ENCODE peak calls at places on chromosome 1, in four cellular contexts. One of them, this sample, is unnamed.

GRCh38 chr1:27478098-27478497 is 11.9 kb downstream of the WASF2 start:
- DNase-seq in AG04450: no peak
- DNase-seq in A549: no peak
- DNase-seq in CD8-positive, alpha-beta T cell: no peak
- DNase-seq in this sample: no peak

GRCh38 chr1:30511106-30511505 is 212.3 kb downstream of the MATN1 start:
- DNase-seq in AG04450: no peak
- DNase-seq in CD8-positive, alpha-beta T cell: no peak
- DNase-seq in A549: no peak
- DNase-seq in this sample: no peak

GRCh38 chr1:204828352-204828850 is 42.3 kb upstream of the NFASC start:
- DNase-seq in A549: peak
- DNase-seq in AG04450: no peak
- DNase-seq in CD8-positive, alpha-beta T cell: no peak
- DNase-seq in this sample: peak

GRCh38 chr1:56444960-56445646 is 134.3 kb downstream of the PLPP3 start:
- DNase-seq in CD8-positive, alpha-beta T cell: no peak
- DNase-seq in A549: no peak
- DNase-seq in AG04450: no peak
- DNase-seq in this sample: no peak

GRCh38 chr1:9413877-9414213 is 121.2 kb downstream of the SPSB1 start:
- DNase-seq in AG04450: no peak
- DNase-seq in CD8-positive, alpha-beta T cell: no peak
- DNase-seq in A549: no peak
- DNase-seq in this sample: no peak

GRCh38 chr1:110155878-110156522 is 5.7 kb downstream of the SLC6A17 start:
- DNase-seq in AG04450: peak
- DNase-seq in CD8-positive, alpha-beta T cell: peak
- DNase-seq in A549: no peak
- DNase-seq in this sample: peak

GRCh38 chr1:115160728-115161127 is 71.4 kb upstream of the TSPAN2 start:
- DNase-seq in A549: no peak
- DNase-seq in CD8-positive, alpha-beta T cell: no peak
- DNase-seq in AG04450: no peak
- DNase-seq in this sample: no peak

GRCh38 chr1:167409183-167409582 is 109.1 kb downstream of the CD247 start:
- DNase-seq in AG04450: no peak
- DNase-seq in A549: peak
- DNase-seq in CD8-positive, alpha-beta T cell: no peak
- DNase-seq in this sample: no peak

GRCh38 chr1:200336111-200336845 is 73.6 kb downstream of the ZNF281 start:
- DNase-seq in AG04450: no peak
- DNase-seq in A549: peak
- DNase-seq in CD8-positive, alpha-beta T cell: no peak
- DNase-seq in this sample: peak

GRCh38 chr1:201648066-201648910 is 109.4 kb downstream of the NAV1 start:
- DNase-seq in CD8-positive, alpha-beta T cell: no peak
- DNase-seq in A549: peak
- DNase-seq in AG04450: no peak
- DNase-seq in this sample: peak

GRCh38 chr1:4109626-4109940 is 209.5 kb upstream of the C1orf174 start:
- DNase-seq in CD8-positive, alpha-beta T cell: no peak
- DNase-seq in AG04450: no peak
- DNase-seq in A549: no peak
- DNase-seq in this sample: no peak

GRCh38 chr1:30609336-30610280 is 113.8 kb downstream of the MATN1 start:
- DNase-seq in AG04450: no peak
- DNase-seq in A549: no peak
- DNase-seq in CD8-positive, alpha-beta T cell: peak
- DNase-seq in this sample: no peak

GRCh38 chr1:118388341-118388740 is 203.3 kb upstream of the SPAG17 start:
- DNase-seq in A549: no peak
- DNase-seq in CD8-positive, alpha-beta T cell: no peak
- DNase-seq in AG04450: no peak
- DNase-seq in this sample: peak

GRCh38 chr1:91546876-91547275 is 46.2 kb downstream of the CDC7 start:
- DNase-seq in AG04450: no peak
- DNase-seq in CD8-positive, alpha-beta T cell: no peak
- DNase-seq in A549: peak
- DNase-seq in this sample: no peak

GRCh38 chr1:89910780-89911179 is 84.1 kb upstream of the ZNF326 start:
- DNase-seq in A549: peak
- DNase-seq in CD8-positive, alpha-beta T cell: no peak
- DNase-seq in AG04450: peak
- DNase-seq in this sample: peak

GRCh38 chr1:155130272-155131006 is 2.8 kb downstream of the EFNA1 start:
- DNase-seq in CD8-positive, alpha-beta T cell: no peak
- DNase-seq in A549: no peak
- DNase-seq in AG04450: no peak
- DNase-seq in this sample: no peak
- H3K4me3 ChIP-seq in CD8-positive, alpha-beta T cell: no peak
- H3K4me3 ChIP-seq in A549: peak
- H3K4me3 ChIP-seq in AG04450: no peak
- H3K4me3 ChIP-seq in this sample: no peak

GRCh38 chr1:76682152-76682551 is 185.1 kb upstream of the ST6GALNAC5 start:
- DNase-seq in CD8-positive, alpha-beta T cell: no peak
- DNase-seq in A549: no peak
- DNase-seq in AG04450: no peak
- DNase-seq in this sample: no peak
- TF ChIP-seq CTCF in CD8-positive, alpha-beta T cell: no peak
- TF ChIP-seq CTCF in A549: no peak
- TF ChIP-seq CTCF in AG04450: no peak
- TF ChIP-seq CTCF in this sample: no peak

GRCh38 chr1:212039622-212040021 is 4.1 kb downstream of the DTL start:
- DNase-seq in AG04450: no peak
- DNase-seq in CD8-positive, alpha-beta T cell: no peak
- DNase-seq in A549: no peak
- DNase-seq in this sample: no peak
- H3K4me3 ChIP-seq in AG04450: no peak
- H3K4me3 ChIP-seq in CD8-positive, alpha-beta T cell: no peak
- H3K4me3 ChIP-seq in A549: no peak
- H3K4me3 ChIP-seq in this sample: no peak

GRCh38 chr1:13714851-13715250 is 14.9 kb downstream of the PRDM2 start:
- DNase-seq in A549: no peak
- DNase-seq in CD8-positive, alpha-beta T cell: no peak
- DNase-seq in AG04450: no peak
- DNase-seq in this sample: peak
- TF ChIP-seq CTCF in A549: no peak
- TF ChIP-seq CTCF in CD8-positive, alpha-beta T cell: peak
- TF ChIP-seq CTCF in AG04450: peak
- TF ChIP-seq CTCF in this sample: peak

GRCh38 chr1:247102381-247102780 is 1.8 kb downstream of the ZNF669 start:
- DNase-seq in CD8-positive, alpha-beta T cell: no peak
- DNase-seq in AG04450: no peak
- DNase-seq in A549: no peak
- DNase-seq in this sample: peak
- H3K4me3 ChIP-seq in CD8-positive, alpha-beta T cell: no peak
- H3K4me3 ChIP-seq in AG04450: peak
- H3K4me3 ChIP-seq in A549: no peak
- H3K4me3 ChIP-seq in this sample: no peak

DNA sequence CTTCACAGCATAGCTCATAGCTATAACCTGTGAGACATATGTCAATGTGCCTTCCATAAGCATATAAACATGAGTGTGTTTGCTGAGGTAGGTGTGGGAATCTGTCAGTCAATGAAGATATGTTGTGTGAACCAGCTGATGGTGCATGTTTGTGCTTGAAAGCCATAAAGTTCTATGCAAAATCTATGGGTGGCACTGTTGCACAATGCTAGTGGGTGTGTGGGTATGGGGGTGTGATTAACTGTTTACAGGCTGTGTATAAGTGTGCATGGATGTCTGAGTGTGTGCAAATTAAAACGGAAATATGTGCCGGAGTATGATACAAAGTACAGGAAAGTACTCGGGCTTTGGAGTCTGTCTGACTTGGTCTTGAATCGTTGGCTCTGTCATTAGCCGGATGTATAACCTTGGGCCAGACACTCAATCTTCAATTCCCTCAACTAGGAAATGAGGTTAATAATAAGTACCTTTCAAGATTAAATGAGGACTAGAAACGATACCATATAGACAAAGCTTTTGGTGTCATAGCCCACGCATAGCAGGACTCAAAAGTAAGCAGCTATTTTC is 926 bp upstream of the ATP2B4 start:
- DNase-seq in AG04450: no peak
- DNase-seq in CD8-positive, alpha-beta T cell: peak
- DNase-seq in A549: peak
- DNase-seq in this sample: no peak
- TF ChIP-seq CTCF in AG04450: no peak
- TF ChIP-seq CTCF in CD8-positive, alpha-beta T cell: peak
- TF ChIP-seq CTCF in A549: peak
- TF ChIP-seq CTCF in this sample: no peak

GRCh38 chr1:33576821-33577599 is 104.6 kb downstream of the ZSCAN20 start:
- DNase-seq in A549: no peak
- DNase-seq in AG04450: no peak
- DNase-seq in CD8-positive, alpha-beta T cell: no peak
- DNase-seq in this sample: no peak
- H3K4me3 ChIP-seq in A549: no peak
- H3K4me3 ChIP-seq in AG04450: no peak
- H3K4me3 ChIP-seq in CD8-positive, alpha-beta T cell: no peak
- H3K4me3 ChIP-seq in this sample: no peak

GRCh38 chr1:25616080-25616931 is at the start of gene MAN1C1:
- DNase-seq in CD8-positive, alpha-beta T cell: peak
- DNase-seq in AG04450: peak
- DNase-seq in A549: peak
- DNase-seq in this sample: peak
- TF ChIP-seq CTCF in CD8-positive, alpha-beta T cell: no peak
- TF ChIP-seq CTCF in AG04450: peak
- TF ChIP-seq CTCF in A549: no peak
- TF ChIP-seq CTCF in this sample: peak

GRCh38 chr1:232519186-232519585 is 110.7 kb downstream of the SIPA1L2 start:
- DNase-seq in AG04450: no peak
- DNase-seq in CD8-positive, alpha-beta T cell: no peak
- DNase-seq in A549: no peak
- DNase-seq in this sample: no peak

GRCh38 chr1:232521660-232522059 is 108.3 kb downstream of the SIPA1L2 start:
- DNase-seq in A549: no peak
- DNase-seq in CD8-positive, alpha-beta T cell: no peak
- DNase-seq in AG04450: no peak
- DNase-seq in this sample: no peak

GRCh38 chr1:232515706-232516105 is 114.2 kb downstream of the SIPA1L2 start:
- DNase-seq in AG04450: no peak
- DNase-seq in CD8-positive, alpha-beta T cell: no peak
- DNase-seq in A549: no peak
- DNase-seq in this sample: no peak

GRCh38 chr1:232518357-232518756 is 111.6 kb downstream of the SIPA1L2 start:
- DNase-seq in CD8-positive, alpha-beta T cell: no peak
- DNase-seq in AG04450: no peak
- DNase-seq in A549: no peak
- DNase-seq in this sample: no peak

DNA sequence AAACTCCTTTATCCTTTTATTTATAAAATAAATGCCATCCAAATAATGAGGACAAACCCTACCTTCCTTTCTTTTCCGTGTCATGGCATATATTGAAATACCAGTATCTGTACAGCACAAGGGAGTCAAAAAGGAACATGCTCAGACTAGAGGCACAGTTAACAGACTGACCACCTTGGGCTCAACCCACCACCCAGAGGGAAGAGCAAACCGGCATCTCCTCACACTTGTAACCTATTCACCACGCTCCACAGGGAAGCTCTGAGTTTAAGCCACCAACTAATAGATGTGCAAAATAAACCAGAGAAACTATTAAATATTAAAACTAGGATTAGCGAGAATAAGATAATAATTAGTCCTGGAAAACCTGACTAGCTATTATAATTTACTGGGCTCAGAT is 112.7 kb downstream of the SIPA1L2 start:
- DNase-seq in AG04450: no peak
- DNase-seq in CD8-positive, alpha-beta T cell: no peak
- DNase-seq in A549: no peak
- DNase-seq in this sample: no peak
- H3K4me3 ChIP-seq in AG04450: no peak
- H3K4me3 ChIP-seq in CD8-positive, alpha-beta T cell: no peak
- H3K4me3 ChIP-seq in A549: no peak
- H3K4me3 ChIP-seq in this sample: no peak